ENCODE peak calls at places on chromosomes 5 and 9, in six cellular contexts. One of them, this sample, is unnamed.
A peak's percentile ranks its signal among the peaks of the same experiment; 100 is the strongest.

GRCh38 chr9:85743290-85744128 is 1.8 kb upstream of the AGTPBP1 start:
- DNase-seq in DND-41: no peak
- DNase-seq in fibroblast of lung: peak; percentile 80
- DNase-seq in suprapubic skin: no peak
- DNase-seq in IMR-90: peak; percentile 86
- DNase-seq in HepG2: peak; percentile 27
- DNase-seq in this sample: peak; percentile 62

GRCh38 chr9:80188579-80188978 is 616.8 kb downstream of the TLE4 start:
- DNase-seq in DND-41: no peak
- DNase-seq in IMR-90: no peak
- DNase-seq in fibroblast of lung: no peak
- DNase-seq in HepG2: no peak
- DNase-seq in suprapubic skin: no peak
- DNase-seq in this sample: no peak

GRCh38 chr9:112495614-112496013 is 9.0 kb downstream of the KIAA1958 start:
- DNase-seq in IMR-90: no peak
- DNase-seq in DND-41: no peak
- DNase-seq in suprapubic skin: no peak
- DNase-seq in HepG2: peak; percentile 48
- DNase-seq in fibroblast of lung: no peak
- DNase-seq in this sample: no peak

GRCh38 chr9:12680757-12681156 is 12.4 kb upstream of the TYRP1 start:
- DNase-seq in IMR-90: no peak
- DNase-seq in DND-41: no peak
- DNase-seq in HepG2: no peak
- DNase-seq in fibroblast of lung: no peak
- DNase-seq in suprapubic skin: no peak
- DNase-seq in this sample: no peak

GRCh38 chr9:91766301-91766700 is 183.7 kb downstream of the ROR2 start:
- DNase-seq in suprapubic skin: no peak
- DNase-seq in fibroblast of lung: peak; percentile 50
- DNase-seq in DND-41: no peak
- DNase-seq in IMR-90: no peak
- DNase-seq in HepG2: no peak
- DNase-seq in this sample: no peak

GRCh38 chr5:132417461-132417860 is 48.0 kb downstream of the SLC22A5 start:
- DNase-seq in IMR-90: no peak
- DNase-seq in HepG2: no peak
- DNase-seq in suprapubic skin: no peak
- DNase-seq in DND-41: no peak
- DNase-seq in fibroblast of lung: no peak
- DNase-seq in this sample: no peak

GRCh38 chr5:130135506-130135905 is 231.2 kb downstream of the CHSY3 start:
- DNase-seq in DND-41: no peak
- DNase-seq in fibroblast of lung: peak; percentile 78
- DNase-seq in suprapubic skin: no peak
- DNase-seq in IMR-90: peak; percentile 7
- DNase-seq in HepG2: no peak
- DNase-seq in this sample: no peak

GRCh38 chr5:34648039-34648438 is 8.1 kb upstream of the RAI14 start:
- DNase-seq in fibroblast of lung: no peak
- DNase-seq in DND-41: no peak
- DNase-seq in suprapubic skin: no peak
- DNase-seq in HepG2: no peak
- DNase-seq in IMR-90: no peak
- DNase-seq in this sample: no peak

GRCh38 chr9:136326061-136326776 is 1.1 kb upstream of the GPSM1 start:
- DNase-seq in DND-41: no peak
- DNase-seq in suprapubic skin: no peak
- DNase-seq in fibroblast of lung: peak; percentile 98
- DNase-seq in IMR-90: peak; percentile 92
- DNase-seq in HepG2: no peak
- DNase-seq in this sample: no peak

DNA sequence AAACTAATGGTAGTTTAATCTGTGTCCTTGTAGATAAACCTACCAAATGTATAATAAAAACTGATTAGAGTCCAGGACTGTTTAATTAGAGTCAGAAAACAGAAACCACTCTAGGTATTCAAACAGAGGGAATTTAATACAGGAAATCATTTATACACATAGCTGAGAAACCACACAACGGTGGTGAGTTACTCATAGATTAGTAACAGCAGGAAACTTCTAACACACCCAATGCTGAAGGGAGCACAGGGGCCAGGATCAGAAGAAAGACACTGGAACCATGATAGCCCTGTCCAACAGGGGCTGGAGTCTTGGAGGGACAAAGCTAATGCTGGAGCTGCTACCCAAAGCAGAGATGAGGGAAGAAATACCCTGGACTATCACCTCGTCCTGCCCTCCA is 321.0 kb downstream of the ACTL7B start:
- DNase-seq in HepG2: no peak
- DNase-seq in DND-41: no peak
- DNase-seq in IMR-90: peak; percentile 88
- DNase-seq in suprapubic skin: no peak
- DNase-seq in fibroblast of lung: peak; percentile 60
- DNase-seq in this sample: no peak
- H3K27ac ChIP-seq in HepG2: no peak overlapping the region
- H3K27ac ChIP-seq in DND-41: no peak overlapping the region
- H3K27ac ChIP-seq in IMR-90: peak overlapping the region; percentile 63
- H3K27ac ChIP-seq in suprapubic skin: no peak overlapping the region
- H3K27ac ChIP-seq in fibroblast of lung: peak overlapping the region; percentile 21
- H3K27ac ChIP-seq in this sample: no peak overlapping the region

GRCh38 chr9:25678846-25679360 is 659 bp upstream of the TUSC1 start:
- DNase-seq in fibroblast of lung: no peak
- DNase-seq in DND-41: no peak
- DNase-seq in IMR-90: peak; percentile 16
- DNase-seq in suprapubic skin: no peak
- DNase-seq in HepG2: no peak
- DNase-seq in this sample: no peak
- H3K4me3 ChIP-seq in fibroblast of lung: peak overlapping the region; percentile 76
- H3K4me3 ChIP-seq in DND-41: no peak overlapping the region
- H3K4me3 ChIP-seq in IMR-90: no peak overlapping the region
- H3K4me3 ChIP-seq in suprapubic skin: peak overlapping the region; percentile 95
- H3K4me3 ChIP-seq in HepG2: no peak overlapping the region
- H3K4me3 ChIP-seq in this sample: no peak overlapping the region

GRCh38 chr9:71936066-71936465 is 24.6 kb downstream of the C9orf85 start:
- DNase-seq in IMR-90: peak; percentile 25
- DNase-seq in HepG2: no peak
- DNase-seq in fibroblast of lung: no peak
- DNase-seq in DND-41: no peak
- DNase-seq in suprapubic skin: no peak
- DNase-seq in this sample: no peak
- H3K27ac ChIP-seq in IMR-90: no peak overlapping the region
- H3K27ac ChIP-seq in HepG2: no peak overlapping the region
- H3K27ac ChIP-seq in fibroblast of lung: no peak overlapping the region
- H3K27ac ChIP-seq in DND-41: no peak overlapping the region
- H3K27ac ChIP-seq in suprapubic skin: peak overlapping the region; percentile 69
- H3K27ac ChIP-seq in this sample: no peak overlapping the region

DNA sequence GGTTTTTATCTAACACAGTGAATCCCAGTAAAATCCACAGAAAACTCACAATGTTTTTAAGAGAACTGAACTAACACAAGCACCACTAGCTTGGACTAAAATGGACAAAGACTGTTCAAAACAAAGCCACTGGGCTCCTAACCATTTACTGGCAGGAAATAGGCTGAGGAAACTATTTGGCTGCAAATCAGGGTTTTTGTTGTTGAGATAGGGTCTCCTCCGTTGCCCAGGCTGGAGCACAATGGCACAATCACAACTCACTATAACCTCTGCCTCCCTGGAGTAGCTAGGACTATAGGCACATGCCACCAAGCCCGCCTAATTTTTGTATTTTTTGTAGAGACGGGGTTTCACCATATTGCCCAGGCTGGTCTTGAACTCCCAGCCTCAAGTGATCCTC is 99.7 kb downstream of the THBS4 start:
- DNase-seq in IMR-90: no peak
- DNase-seq in suprapubic skin: no peak
- DNase-seq in HepG2: no peak
- DNase-seq in fibroblast of lung: no peak
- DNase-seq in DND-41: no peak
- DNase-seq in this sample: no peak
- H3K4me3 ChIP-seq in IMR-90: no peak overlapping the region
- H3K4me3 ChIP-seq in suprapubic skin: no peak overlapping the region
- H3K4me3 ChIP-seq in HepG2: no peak overlapping the region
- H3K4me3 ChIP-seq in fibroblast of lung: no peak overlapping the region
- H3K4me3 ChIP-seq in DND-41: no peak overlapping the region
- H3K4me3 ChIP-seq in this sample: no peak overlapping the region

GRCh38 chr5:87361536-87362213 is 51.1 kb downstream of the CCNH start:
- DNase-seq in suprapubic skin: no peak
- DNase-seq in IMR-90: no peak
- DNase-seq in fibroblast of lung: peak; percentile 53
- DNase-seq in HepG2: no peak
- DNase-seq in DND-41: no peak
- DNase-seq in this sample: no peak
- H3K27ac ChIP-seq in suprapubic skin: no peak overlapping the region
- H3K27ac ChIP-seq in IMR-90: no peak overlapping the region
- H3K27ac ChIP-seq in fibroblast of lung: no peak overlapping the region
- H3K27ac ChIP-seq in HepG2: no peak overlapping the region
- H3K27ac ChIP-seq in DND-41: no peak overlapping the region
- H3K27ac ChIP-seq in this sample: no peak overlapping the region

GRCh38 chr9:115888131-115888530 is 265.5 kb upstream of the PAPPA start:
- DNase-seq in HepG2: no peak
- DNase-seq in IMR-90: no peak
- DNase-seq in fibroblast of lung: no peak
- DNase-seq in suprapubic skin: no peak
- DNase-seq in DND-41: no peak
- DNase-seq in this sample: no peak

DNA sequence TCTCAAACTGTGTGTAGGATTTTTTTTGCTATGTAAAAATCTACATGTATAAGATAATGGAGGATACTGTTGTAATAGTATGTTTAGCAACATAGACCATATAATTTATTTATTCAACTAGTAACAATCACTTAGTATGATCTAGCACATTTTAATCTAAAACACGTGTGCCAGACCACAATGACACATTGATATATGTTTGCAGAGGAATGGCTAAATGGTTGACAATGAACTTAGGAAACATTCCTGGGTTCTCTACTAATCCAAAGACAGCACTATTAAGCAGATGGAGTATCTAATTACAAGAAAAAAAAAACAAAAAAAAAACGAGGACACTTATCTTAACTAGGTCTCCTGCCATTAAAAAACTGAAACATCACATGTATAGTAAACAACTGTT is 261.7 kb upstream of the PAPPA start:
- DNase-seq in IMR-90: peak; percentile 86
- DNase-seq in DND-41: no peak
- DNase-seq in fibroblast of lung: peak; percentile 85
- DNase-seq in HepG2: no peak
- DNase-seq in suprapubic skin: no peak
- DNase-seq in this sample: no peak
- H3K4me3 ChIP-seq in IMR-90: no peak overlapping the region
- H3K4me3 ChIP-seq in DND-41: no peak overlapping the region
- H3K4me3 ChIP-seq in fibroblast of lung: no peak overlapping the region
- H3K4me3 ChIP-seq in HepG2: no peak overlapping the region
- H3K4me3 ChIP-seq in suprapubic skin: no peak overlapping the region
- H3K4me3 ChIP-seq in this sample: no peak overlapping the region

DNA sequence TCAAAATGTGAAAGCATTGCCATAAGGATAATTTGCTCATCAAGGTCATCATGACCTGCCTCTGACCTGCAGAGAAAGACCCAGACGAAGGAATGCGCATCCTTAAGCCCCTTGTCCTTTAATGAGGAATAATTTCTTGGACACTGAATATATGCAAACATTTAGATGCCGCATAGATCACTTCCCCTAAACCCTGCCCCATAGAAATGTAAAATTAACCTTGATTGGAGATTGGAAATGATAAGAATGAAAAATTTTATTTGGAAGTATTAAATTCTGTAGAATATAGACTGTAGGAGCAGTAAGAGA is 233.1 kb downstream of the ARHGAP26 start:
- DNase-seq in fibroblast of lung: no peak
- DNase-seq in DND-41: no peak
- DNase-seq in suprapubic skin: no peak
- DNase-seq in HepG2: no peak
- DNase-seq in IMR-90: no peak
- DNase-seq in this sample: no peak
- H3K27ac ChIP-seq in fibroblast of lung: peak overlapping the region; percentile 84
- H3K27ac ChIP-seq in DND-41: peak overlapping the region; percentile 95
- H3K27ac ChIP-seq in suprapubic skin: peak overlapping the region; percentile 69
- H3K27ac ChIP-seq in HepG2: no peak overlapping the region
- H3K27ac ChIP-seq in IMR-90: no peak overlapping the region
- H3K27ac ChIP-seq in this sample: no peak overlapping the region

GRCh38 chr5:392431-392988 is 50.5 kb upstream of the EXOC3 start:
- DNase-seq in HepG2: no peak
- DNase-seq in suprapubic skin: peak; percentile 69
- DNase-seq in fibroblast of lung: no peak
- DNase-seq in DND-41: peak; percentile 93
- DNase-seq in IMR-90: peak; percentile 58
- DNase-seq in this sample: peak; percentile 33
- H3K4me3 ChIP-seq in HepG2: no peak overlapping the region
- H3K4me3 ChIP-seq in suprapubic skin: no peak overlapping the region
- H3K4me3 ChIP-seq in fibroblast of lung: no peak overlapping the region
- H3K4me3 ChIP-seq in DND-41: no peak overlapping the region
- H3K4me3 ChIP-seq in IMR-90: no peak overlapping the region
- H3K4me3 ChIP-seq in this sample: no peak overlapping the region

This sample was measured in small intestine.